ENCODE peak calls at places on chromosome 17, in eight cellular contexts. A is endodermal cell; S is lung; O is non-pigmented ciliary epithelial cell; V is cardiac muscle cell; G is nephron progenitor cell; I is CD8-positive, alpha-beta memory T cell; K is stimulated activated CD4-positive, alpha-beta T cell treated with anti-CD3 and anti-CD28 coated beads, Interleukin-15, amount 100 ng/mL, for 1 hour. X is an unnamed sample.

GRCh38 chr17:81539961-81540675 is 11.9 kb downstream of the FSCN2 start:
- DNase-seq in O (no peak), G (no peak), I (no peak), A (no peak), V (no peak), S (no peak), K (no peak), X (no peak)

GRCh38 chr17:82820278-82821251 is 19.3 kb downstream of the ZNF750 start:
- DNase-seq in K (no peak), A (no peak), I (no peak), V (no peak), G (no peak), S (no peak), O (no peak), X (no peak)

GRCh38 chr17:67491009-67491677 is 114.1 kb downstream of the PITPNC1 start:
- DNase-seq in S (peak), V (peak), K (no peak), A (peak), O (peak), G (peak), I (no peak), X (peak)

GRCh38 chr17:13541032-13541480 is 60.7 kb downstream of the HS3ST3A1 start:
- DNase-seq in I (no peak), O (peak), S (no peak), V (peak), K (no peak), A (no peak), G (no peak), X (no peak)

GRCh38 chr17:64115043-64115698 is 14.8 kb downstream of the ERN1 start:
- DNase-seq in O (no peak), K (no peak), V (peak), I (no peak), S (peak), G (no peak), A (peak), X (no peak)

GRCh38 chr17:78378225-78379133 is at the start of gene PGS1:
- DNase-seq in K (peak), A (peak), I (peak), S (peak), G (peak), V (peak), O (no peak), X (peak)

GRCh38 chr17:21353326-21354010 is 22.7 kb upstream of the KCNJ12 start:
- DNase-seq in A (no peak), I (peak), K (no peak), O (no peak), V (peak), S (no peak), G (no peak), X (no peak)

GRCh38 chr17:45310380-45311324 is 6.2 kb downstream of the MAP3K14 start:
- DNase-seq in A (no peak), V (peak), I (no peak), G (no peak), K (no peak), O (no peak), S (no peak), X (no peak)

GRCh38 chr17:2700491-2701141 is 10.9 kb downstream of the CLUH start:
- DNase-seq in V (no peak), I (peak), G (no peak), O (no peak), S (no peak), K (no peak), A (peak), X (no peak)